ENCODE peak calls at places on chromosomes 12 and 14, in ten cellular contexts. X, L, J, F, A, D, Z, P, R and H are unnamed samples.
A peak's percentile ranks its signal among the peaks of the same experiment; 100 is the strongest.

GRCh38 chr14:20618328-20618749 is 23.2 kb downstream of the OR6S1 start:
- DNase-seq in X (no peak), L (no peak), J (no peak), F (no peak), A (no peak), D (no peak), Z (no peak), P (no peak), R (no peak), H (no peak)

GRCh38 chr12:72434989-72435388 is 162.8 kb downstream of the TRHDE start:
- DNase-seq in X (no peak), L (no peak), J (no peak), F (no peak), A (no peak), D (no peak), Z (no peak), P (no peak), R (no peak), H (no peak)

GRCh38 chr12:51293693-51294092 is 23.5 kb upstream of the SMAGP start:
- DNase-seq in X (no peak), L (no peak), J (no peak), F (no peak), A (no peak), D (no peak), Z (no peak), P (no peak), R (no peak), H (no peak)

GRCh38 chr14:54104746-54105145 is 148.1 kb upstream of the BMP4 start:
- DNase-seq in X (no peak), L (no peak), J (no peak), F (no peak), A (no peak), D (no peak), Z (no peak), P (no peak), R (no peak), H (no peak)

GRCh38 chr14:33026850-33027420 is 88.3 kb downstream of the NPAS3 start:
- DNase-seq in X (no peak), L (no peak), J (no peak), F (no peak), A (no peak), D (peak; percentile 13), Z (no peak), P (no peak), R (no peak), H (no peak)

GRCh38 chr12:6425588-6426531 is 18.9 kb upstream of the CD27 start:
- DNase-seq in X (no peak), L (no peak), J (no peak), F (peak; percentile 60), A (no peak), D (no peak), Z (no peak), P (no peak), R (no peak), H (no peak)

GRCh38 chr14:35335388-35336092 is 43.4 kb downstream of the PSMA6 start:
- DNase-seq in X (no peak), L (no peak), J (no peak), F (no peak), A (no peak), D (no peak), Z (peak; percentile 94), P (no peak), R (no peak), H (no peak)

GRCh38 chr12:3217683-3218079 is 140.5 kb downstream of the TSPAN9 start:
- DNase-seq in X (no peak), L (no peak), J (no peak), F (no peak), A (no peak), D (no peak), Z (no peak), P (no peak), R (no peak), H (no peak)

GRCh38 chr14:79947440-79947839 is 263.9 kb downstream of the DIO2 start:
- DNase-seq in X (peak; percentile 15), L (no peak), J (no peak), F (no peak), A (no peak), D (no peak), Z (no peak), P (peak; percentile 62), R (no peak), H (no peak)

GRCh38 chr14:66999978-67000377 is 189.3 kb upstream of the GARIN2 start:
- DNase-seq in X (no peak), L (no peak), J (no peak), F (no peak), A (no peak), D (no peak), Z (no peak), P (no peak), R (no peak), H (no peak)

GRCh38 chr14:75132374-75133086 is 5.7 kb upstream of the NEK9 start:
- DNase-seq in X (peak; percentile 51), L (peak; percentile 53), J (peak; percentile 38), F (no peak), A (peak; percentile 81), D (peak; percentile 73), Z (no peak), P (peak; percentile 38), R (peak; percentile 42), H (no peak)

GRCh38 chr12:130787445-130788410 is 51.3 kb downstream of the STX2 start:
- DNase-seq in X (no peak), L (no peak), J (no peak), F (no peak), A (no peak), D (no peak), Z (no peak), P (no peak), R (peak; percentile 34), H (no peak)

GRCh38 chr12:100499416-100499815 is 25.8 kb downstream of the NR1H4 start:
- DNase-seq in X (no peak), L (no peak), J (no peak), F (no peak), A (no peak), D (no peak), Z (no peak), P (no peak), R (no peak), H (no peak)